ENCODE peak calls at places on chromosomes 3 and 15, in eight cellular contexts. R is AG08396; A is A549; D is AG04449; K is stimulated activated CD8-positive, alpha-beta memory T cell treated with anti-CD3 and anti-CD28 coated beads, Interleukin-2, amount 100 ng/mL, for 1 hour; I is skeletal muscle cell; U is hepatocyte; E is H4. Z is an unnamed sample.

GRCh38 chr15:100601628-100602063 is 338 bp downstream of the LINS1 start:
- DNase-seq in R (no peak), A (peak), D (no peak), K (no peak), I (no peak), U (no peak), E (peak), Z (no peak)

GRCh38 chr3:64242435-64242834 is 17.2 kb upstream of the PRICKLE2 start:
- DNase-seq in R (no peak), A (no peak), D (no peak), K (no peak), I (no peak), U (peak), E (no peak), Z (no peak)

GRCh38 chr15:49247556-49248102 is 77.6 kb downstream of the GALK2 start:
- DNase-seq in R (no peak), A (no peak), D (no peak), K (no peak), I (no peak), U (no peak), E (no peak), Z (no peak)

GRCh38 chr3:16808393-16809107 is 76.2 kb upstream of the PLCL2 start:
- DNase-seq in R (no peak), A (no peak), D (no peak), K (no peak), I (no peak), U (no peak), E (no peak), Z (peak)

GRCh38 chr3:80051602-80051962 is 283.8 kb upstream of the ROBO1 start:
- DNase-seq in R (no peak), A (no peak), D (no peak), K (no peak), I (no peak), U (no peak), E (no peak), Z (no peak)

GRCh38 chr15:38683382-38684242 is 119.0 kb upstream of the RASGRP1 start:
- DNase-seq in R (peak), A (peak), D (no peak), K (peak), I (no peak), U (peak), E (peak), Z (peak)

GRCh38 chr3:68334547-68334946 is 597.8 kb downstream of the TAFA4 start:
- DNase-seq in R (no peak), A (no peak), D (no peak), K (no peak), I (no peak), U (no peak), E (no peak), Z (no peak)

GRCh38 chr3:135965129-135965505 is 411 bp upstream of the PPP2R3A start:
- DNase-seq in R (no peak), A (no peak), D (no peak), K (no peak), I (no peak), U (no peak), E (no peak), Z (no peak)

GRCh38 chr3:171351676-171352075 is 108.5 kb downstream of the TNIK start:
- DNase-seq in R (peak), A (no peak), D (peak), K (no peak), I (peak), U (no peak), E (peak), Z (no peak)

GRCh38 chr3:43879166-43879565 is 188.4 kb downstream of the ABHD5 start:
- DNase-seq in R (no peak), A (peak), D (no peak), K (no peak), I (no peak), U (peak), E (no peak), Z (no peak)

GRCh38 chr3:124833710-124834332 is 53.3 kb downstream of the ITGB5 start:
- DNase-seq in R (no peak), A (no peak), D (no peak), K (no peak), I (no peak), U (peak), E (no peak), Z (no peak)

GRCh38 chr3:156751461-156752025 is 74.6 kb upstream of the LEKR1 start:
- DNase-seq in R (peak), A (no peak), D (peak), K (no peak), I (peak), U (peak), E (peak), Z (peak)

GRCh38 chr3:197136744-197137143 is 107.1 kb upstream of the MELTF start:
- DNase-seq in R (no peak), A (no peak), D (no peak), K (no peak), I (no peak), U (no peak), E (no peak), Z (no peak)

GRCh38 chr15:67135494-67135893 is 70.1 kb downstream of the SMAD3 start:
- DNase-seq in R (peak), A (no peak), D (no peak), K (no peak), I (no peak), U (peak), E (peak), Z (no peak)

GRCh38 chr15:55993111-55993803 is at the start of gene NEDD4:
- DNase-seq in R (peak), A (peak), D (no peak), K (peak), I (peak), U (peak), E (peak), Z (peak)

GRCh38 chr15:41958002-41958420 is 14.3 kb downstream of the EHD4 start:
- DNase-seq in R (no peak), A (no peak), D (no peak), K (no peak), I (no peak), U (no peak), E (no peak), Z (no peak)

GRCh38 chr3:160481856-160482255 is 32.3 kb upstream of the TRIM59 start:
- DNase-seq in R (no peak), A (no peak), D (no peak), K (no peak), I (no peak), U (no peak), E (no peak), Z (no peak)